ENCODE peak calls at places on chromosome 6, in nine cellular contexts. One of them, this sample, is unnamed.
A peak's percentile ranks its signal among the peaks of the same experiment; 100 is the strongest.

GRCh38 chr6:142236686-142237085 is 65.1 kb upstream of the ADGRG6 start:
- DNase-seq in Caki2: no peak
- DNase-seq in stimulated activated CD8-positive, alpha-beta memory T cell treated with anti-CD3 and anti-CD28 coated beads, Interleukin-15, amount 100 ng/mL, for 4 hours: no peak
- DNase-seq in activated CD8-positive, alpha-beta memory T cell treated with anti-CD3 and anti-CD28 coated beads, Interleukin-2, amount 50 U/mL, for 4 hours: no peak
- DNase-seq in fibroblast of lung: no peak
- DNase-seq in activated T-cell treated with anti-CD3 and anti-CD28 coated beads, Interleukin-2, amount 50 U/mL, for 1 hour: no peak
- DNase-seq in brain pericyte: no peak
- DNase-seq in mucosa of gallbladder: no peak
- DNase-seq in DND-41: no peak
- DNase-seq in this sample: no peak

GRCh38 chr6:52541135-52541534 is 35.7 kb downstream of the TRAM2 start:
- DNase-seq in Caki2: no peak
- DNase-seq in stimulated activated CD8-positive, alpha-beta memory T cell treated with anti-CD3 and anti-CD28 coated beads, Interleukin-15, amount 100 ng/mL, for 4 hours: no peak
- DNase-seq in activated CD8-positive, alpha-beta memory T cell treated with anti-CD3 and anti-CD28 coated beads, Interleukin-2, amount 50 U/mL, for 4 hours: no peak
- DNase-seq in fibroblast of lung: no peak
- DNase-seq in activated T-cell treated with anti-CD3 and anti-CD28 coated beads, Interleukin-2, amount 50 U/mL, for 1 hour: no peak
- DNase-seq in brain pericyte: no peak
- DNase-seq in mucosa of gallbladder: no peak
- DNase-seq in DND-41: no peak
- DNase-seq in this sample: no peak

GRCh38 chr6:134701301-134701700 is 248.6 kb downstream of the ALDH8A1 start:
- DNase-seq in Caki2: no peak
- DNase-seq in stimulated activated CD8-positive, alpha-beta memory T cell treated with anti-CD3 and anti-CD28 coated beads, Interleukin-15, amount 100 ng/mL, for 4 hours: no peak
- DNase-seq in activated CD8-positive, alpha-beta memory T cell treated with anti-CD3 and anti-CD28 coated beads, Interleukin-2, amount 50 U/mL, for 4 hours: no peak
- DNase-seq in fibroblast of lung: no peak
- DNase-seq in activated T-cell treated with anti-CD3 and anti-CD28 coated beads, Interleukin-2, amount 50 U/mL, for 1 hour: no peak
- DNase-seq in brain pericyte: no peak
- DNase-seq in mucosa of gallbladder: no peak
- DNase-seq in DND-41: no peak
- DNase-seq in this sample: no peak

GRCh38 chr6:149852881-149853280 is 11.3 kb downstream of the LRP11 start:
- DNase-seq in Caki2: no peak
- DNase-seq in stimulated activated CD8-positive, alpha-beta memory T cell treated with anti-CD3 and anti-CD28 coated beads, Interleukin-15, amount 100 ng/mL, for 4 hours: no peak
- DNase-seq in activated CD8-positive, alpha-beta memory T cell treated with anti-CD3 and anti-CD28 coated beads, Interleukin-2, amount 50 U/mL, for 4 hours: no peak
- DNase-seq in fibroblast of lung: no peak
- DNase-seq in activated T-cell treated with anti-CD3 and anti-CD28 coated beads, Interleukin-2, amount 50 U/mL, for 1 hour: no peak
- DNase-seq in brain pericyte: no peak
- DNase-seq in mucosa of gallbladder: no peak
- DNase-seq in DND-41: no peak
- DNase-seq in this sample: no peak

GRCh38 chr6:161232001-161232400 is 41.9 kb downstream of the AGPAT4 start:
- DNase-seq in Caki2: peak; percentile 43
- DNase-seq in stimulated activated CD8-positive, alpha-beta memory T cell treated with anti-CD3 and anti-CD28 coated beads, Interleukin-15, amount 100 ng/mL, for 4 hours: no peak
- DNase-seq in activated CD8-positive, alpha-beta memory T cell treated with anti-CD3 and anti-CD28 coated beads, Interleukin-2, amount 50 U/mL, for 4 hours: no peak
- DNase-seq in fibroblast of lung: no peak
- DNase-seq in activated T-cell treated with anti-CD3 and anti-CD28 coated beads, Interleukin-2, amount 50 U/mL, for 1 hour: no peak
- DNase-seq in brain pericyte: no peak
- DNase-seq in mucosa of gallbladder: no peak
- DNase-seq in DND-41: no peak
- DNase-seq in this sample: no peak

GRCh38 chr6:98880486-98880885 is 46.1 kb downstream of the POU3F2 start:
- DNase-seq in Caki2: no peak
- DNase-seq in stimulated activated CD8-positive, alpha-beta memory T cell treated with anti-CD3 and anti-CD28 coated beads, Interleukin-15, amount 100 ng/mL, for 4 hours: no peak
- DNase-seq in activated CD8-positive, alpha-beta memory T cell treated with anti-CD3 and anti-CD28 coated beads, Interleukin-2, amount 50 U/mL, for 4 hours: no peak
- DNase-seq in fibroblast of lung: no peak
- DNase-seq in activated T-cell treated with anti-CD3 and anti-CD28 coated beads, Interleukin-2, amount 50 U/mL, for 1 hour: no peak
- DNase-seq in brain pericyte: no peak
- DNase-seq in mucosa of gallbladder: no peak
- DNase-seq in DND-41: peak; percentile 28
- DNase-seq in this sample: no peak

GRCh38 chr6:117548797-117549301 is 53.5 kb downstream of the GOPC start:
- DNase-seq in Caki2: peak; percentile 76
- DNase-seq in stimulated activated CD8-positive, alpha-beta memory T cell treated with anti-CD3 and anti-CD28 coated beads, Interleukin-15, amount 100 ng/mL, for 4 hours: no peak
- DNase-seq in activated CD8-positive, alpha-beta memory T cell treated with anti-CD3 and anti-CD28 coated beads, Interleukin-2, amount 50 U/mL, for 4 hours: peak; percentile 20
- DNase-seq in fibroblast of lung: peak; percentile 92
- DNase-seq in activated T-cell treated with anti-CD3 and anti-CD28 coated beads, Interleukin-2, amount 50 U/mL, for 1 hour: peak; percentile 41
- DNase-seq in brain pericyte: no peak
- DNase-seq in mucosa of gallbladder: no peak
- DNase-seq in DND-41: no peak
- DNase-seq in this sample: peak; percentile 60

GRCh38 chr6:2196079-2196679 is 49.2 kb downstream of the GMDS start:
- DNase-seq in Caki2: peak; percentile 53
- DNase-seq in stimulated activated CD8-positive, alpha-beta memory T cell treated with anti-CD3 and anti-CD28 coated beads, Interleukin-15, amount 100 ng/mL, for 4 hours: no peak
- DNase-seq in activated CD8-positive, alpha-beta memory T cell treated with anti-CD3 and anti-CD28 coated beads, Interleukin-2, amount 50 U/mL, for 4 hours: no peak
- DNase-seq in fibroblast of lung: peak; percentile 40
- DNase-seq in activated T-cell treated with anti-CD3 and anti-CD28 coated beads, Interleukin-2, amount 50 U/mL, for 1 hour: no peak
- DNase-seq in brain pericyte: no peak
- DNase-seq in mucosa of gallbladder: peak; percentile 33
- DNase-seq in DND-41: peak; percentile 40
- DNase-seq in this sample: peak; percentile 29

GRCh38 chr6:120556491-120556890 is 777.8 kb downstream of the TBC1D32 start:
- DNase-seq in Caki2: no peak
- DNase-seq in stimulated activated CD8-positive, alpha-beta memory T cell treated with anti-CD3 and anti-CD28 coated beads, Interleukin-15, amount 100 ng/mL, for 4 hours: no peak
- DNase-seq in activated CD8-positive, alpha-beta memory T cell treated with anti-CD3 and anti-CD28 coated beads, Interleukin-2, amount 50 U/mL, for 4 hours: no peak
- DNase-seq in fibroblast of lung: no peak
- DNase-seq in activated T-cell treated with anti-CD3 and anti-CD28 coated beads, Interleukin-2, amount 50 U/mL, for 1 hour: no peak
- DNase-seq in brain pericyte: no peak
- DNase-seq in mucosa of gallbladder: no peak
- DNase-seq in DND-41: no peak
- DNase-seq in this sample: no peak

GRCh38 chr6:154410215-154410614 is 53.6 kb upstream of the IPCEF1 start:
- DNase-seq in Caki2: no peak
- DNase-seq in stimulated activated CD8-positive, alpha-beta memory T cell treated with anti-CD3 and anti-CD28 coated beads, Interleukin-15, amount 100 ng/mL, for 4 hours: no peak
- DNase-seq in activated CD8-positive, alpha-beta memory T cell treated with anti-CD3 and anti-CD28 coated beads, Interleukin-2, amount 50 U/mL, for 4 hours: no peak
- DNase-seq in fibroblast of lung: no peak
- DNase-seq in activated T-cell treated with anti-CD3 and anti-CD28 coated beads, Interleukin-2, amount 50 U/mL, for 1 hour: no peak
- DNase-seq in brain pericyte: no peak
- DNase-seq in mucosa of gallbladder: no peak
- DNase-seq in DND-41: no peak
- DNase-seq in this sample: no peak

GRCh38 chr6:92864966-92865555 is 554.3 kb downstream of the EPHA7 start:
- DNase-seq in Caki2: no peak
- DNase-seq in stimulated activated CD8-positive, alpha-beta memory T cell treated with anti-CD3 and anti-CD28 coated beads, Interleukin-15, amount 100 ng/mL, for 4 hours: no peak
- DNase-seq in activated CD8-positive, alpha-beta memory T cell treated with anti-CD3 and anti-CD28 coated beads, Interleukin-2, amount 50 U/mL, for 4 hours: no peak
- DNase-seq in fibroblast of lung: no peak
- DNase-seq in activated T-cell treated with anti-CD3 and anti-CD28 coated beads, Interleukin-2, amount 50 U/mL, for 1 hour: no peak
- DNase-seq in brain pericyte: no peak
- DNase-seq in mucosa of gallbladder: no peak
- DNase-seq in DND-41: no peak
- DNase-seq in this sample: no peak

GRCh38 chr6:40735126-40735920 is 148.2 kb upstream of the LRFN2 start:
- DNase-seq in Caki2: no peak
- DNase-seq in stimulated activated CD8-positive, alpha-beta memory T cell treated with anti-CD3 and anti-CD28 coated beads, Interleukin-15, amount 100 ng/mL, for 4 hours: no peak
- DNase-seq in activated CD8-positive, alpha-beta memory T cell treated with anti-CD3 and anti-CD28 coated beads, Interleukin-2, amount 50 U/mL, for 4 hours: no peak
- DNase-seq in fibroblast of lung: no peak
- DNase-seq in activated T-cell treated with anti-CD3 and anti-CD28 coated beads, Interleukin-2, amount 50 U/mL, for 1 hour: no peak
- DNase-seq in brain pericyte: no peak
- DNase-seq in mucosa of gallbladder: no peak
- DNase-seq in DND-41: no peak
- DNase-seq in this sample: no peak

GRCh38 chr6:9623985-9624384 is 790.9 kb downstream of the TFAP2A start:
- DNase-seq in Caki2: no peak
- DNase-seq in stimulated activated CD8-positive, alpha-beta memory T cell treated with anti-CD3 and anti-CD28 coated beads, Interleukin-15, amount 100 ng/mL, for 4 hours: no peak
- DNase-seq in activated CD8-positive, alpha-beta memory T cell treated with anti-CD3 and anti-CD28 coated beads, Interleukin-2, amount 50 U/mL, for 4 hours: no peak
- DNase-seq in fibroblast of lung: peak; percentile 86
- DNase-seq in activated T-cell treated with anti-CD3 and anti-CD28 coated beads, Interleukin-2, amount 50 U/mL, for 1 hour: no peak
- DNase-seq in brain pericyte: no peak
- DNase-seq in mucosa of gallbladder: no peak
- DNase-seq in DND-41: no peak
- DNase-seq in this sample: no peak

GRCh38 chr6:18958146-18958545 is 571.0 kb downstream of the RNF144B start:
- DNase-seq in Caki2: no peak
- DNase-seq in stimulated activated CD8-positive, alpha-beta memory T cell treated with anti-CD3 and anti-CD28 coated beads, Interleukin-15, amount 100 ng/mL, for 4 hours: no peak
- DNase-seq in activated CD8-positive, alpha-beta memory T cell treated with anti-CD3 and anti-CD28 coated beads, Interleukin-2, amount 50 U/mL, for 4 hours: no peak
- DNase-seq in fibroblast of lung: no peak
- DNase-seq in activated T-cell treated with anti-CD3 and anti-CD28 coated beads, Interleukin-2, amount 50 U/mL, for 1 hour: no peak
- DNase-seq in brain pericyte: no peak
- DNase-seq in mucosa of gallbladder: no peak
- DNase-seq in DND-41: no peak
- DNase-seq in this sample: no peak

GRCh38 chr6:40894962-40895799 is 143.8 kb downstream of the UNC5CL start:
- DNase-seq in Caki2: peak; percentile 54
- DNase-seq in stimulated activated CD8-positive, alpha-beta memory T cell treated with anti-CD3 and anti-CD28 coated beads, Interleukin-15, amount 100 ng/mL, for 4 hours: no peak
- DNase-seq in activated CD8-positive, alpha-beta memory T cell treated with anti-CD3 and anti-CD28 coated beads, Interleukin-2, amount 50 U/mL, for 4 hours: no peak
- DNase-seq in fibroblast of lung: peak; percentile 47
- DNase-seq in activated T-cell treated with anti-CD3 and anti-CD28 coated beads, Interleukin-2, amount 50 U/mL, for 1 hour: no peak
- DNase-seq in brain pericyte: no peak
- DNase-seq in mucosa of gallbladder: peak; percentile 27
- DNase-seq in DND-41: no peak
- DNase-seq in this sample: peak; percentile 70

This sample was measured in foreskin fibroblast.